ENCODE peak calls at places on chromosomes 13 and 19, in five cellular contexts. F is WTC11, V is HepG2, B is K562, K is GM12878. E is an unnamed sample.

GRCh38 chr13:95552539-95553270 is at the start of gene CLDN10:
- DNase-seq in F (peak), V (no peak), B (peak), K (no peak), E (no peak)

GRCh38 chr13:44396963-44397580 is 23.4 kb downstream of the SERP2 start:
- DNase-seq in F (no peak), V (no peak), B (peak), K (no peak), E (no peak)

GRCh38 chr13:110354209-110354627 is 47.1 kb downstream of the COL4A2 start:
- DNase-seq in F (no peak), V (no peak), B (no peak), K (no peak), E (no peak)

GRCh38 chr13:46948338-46948737 is 51.5 kb upstream of the HTR2A start:
- DNase-seq in F (no peak), V (no peak), B (no peak), K (no peak), E (no peak)

GRCh38 chr19:36819130-36819630 is 19.0 kb downstream of the ZNF790 start:
- DNase-seq in F (no peak), V (no peak), B (no peak), K (no peak), E (no peak)

GRCh38 chr19:15276620-15277019 is 44.4 kb upstream of the EPHX3 start:
- DNase-seq in F (no peak), V (no peak), B (no peak), K (no peak), E (no peak)

GRCh38 chr19:44764975-44765948 is 12.4 kb upstream of the CBLC start:
- DNase-seq in F (no peak), V (peak), B (no peak), K (no peak), E (no peak)

GRCh38 chr19:43316591-43317319 is 36.7 kb upstream of the CD177 start:
- DNase-seq in F (peak), V (peak), B (peak), K (no peak), E (peak)

GRCh38 chr19:17138937-17139598 is 63.5 kb downstream of the MYO9B start:
- DNase-seq in F (no peak), V (peak), B (no peak), K (no peak), E (no peak)

GRCh38 chr13:80339578-80339840 is 1.4 kb downstream of the SPRY2 start:
- DNase-seq in F (no peak), V (no peak), B (peak), K (no peak), E (no peak)

GRCh38 chr19:36605839-36606478 is 846 bp downstream of the ZNF382 start:
- DNase-seq in F (no peak), V (no peak), B (no peak), K (peak), E (no peak)

GRCh38 chr13:91764527-91764926 is 366.1 kb downstream of the GPC5 start:
- DNase-seq in F (no peak), V (no peak), B (no peak), K (peak), E (no peak)

GRCh38 chr19:31947436-31947835 is 398.0 kb upstream of the ZNF507 start:
- DNase-seq in F (no peak), V (no peak), B (no peak), K (no peak), E (no peak)

GRCh38 chr13:39561971-39562370 is 41.0 kb downstream of the LHFPL6 start:
- DNase-seq in F (no peak), V (no peak), B (no peak), K (no peak), E (no peak)

GRCh38 chr13:60164490-60164889 is 762 bp upstream of the DIAPH3 start:
- DNase-seq in F (no peak), V (no peak), B (no peak), K (no peak), E (no peak)

GRCh38 chr13:43239441-43239840 is 216.1 kb downstream of the DNAJC15 start:
- DNase-seq in F (no peak), V (no peak), B (no peak), K (no peak), E (no peak)

GRCh38 chr13:50726164-50726563 is 117.3 kb downstream of the DLEU7 start:
- DNase-seq in F (no peak), V (no peak), B (no peak), K (no peak), E (no peak)

GRCh38 chr19:8151499-8152035 is 2.2 kb upstream of the FBN3 start:
- DNase-seq in F (no peak), V (no peak), B (no peak), K (no peak), E (no peak)

DNA sequence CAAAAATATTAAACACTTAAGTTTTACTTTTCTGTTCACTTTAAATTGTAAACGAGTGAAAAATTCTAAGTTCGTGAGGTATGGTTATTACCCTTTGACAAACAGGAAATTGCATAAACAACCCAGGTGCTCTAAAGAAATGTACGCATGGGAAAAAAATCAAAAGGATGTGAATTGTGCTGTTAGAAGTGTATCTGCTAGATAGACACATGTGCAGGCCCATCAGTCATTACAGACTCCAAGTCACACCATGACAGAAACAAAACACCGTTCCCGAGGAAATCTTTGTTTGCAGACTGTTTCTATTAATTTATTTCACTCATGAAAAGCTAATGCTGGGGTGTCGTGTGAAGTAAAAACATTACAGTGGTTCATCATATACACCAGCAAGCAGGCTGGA is 17.0 kb upstream of the DOCK9 start:
- DNase-seq in F (no peak), V (no peak), B (no peak), K (no peak), E (no peak)
- TF ChIP-seq ATF3 in F (no peak), V (no peak), B (no peak), K (no peak), E (no peak)

DNA sequence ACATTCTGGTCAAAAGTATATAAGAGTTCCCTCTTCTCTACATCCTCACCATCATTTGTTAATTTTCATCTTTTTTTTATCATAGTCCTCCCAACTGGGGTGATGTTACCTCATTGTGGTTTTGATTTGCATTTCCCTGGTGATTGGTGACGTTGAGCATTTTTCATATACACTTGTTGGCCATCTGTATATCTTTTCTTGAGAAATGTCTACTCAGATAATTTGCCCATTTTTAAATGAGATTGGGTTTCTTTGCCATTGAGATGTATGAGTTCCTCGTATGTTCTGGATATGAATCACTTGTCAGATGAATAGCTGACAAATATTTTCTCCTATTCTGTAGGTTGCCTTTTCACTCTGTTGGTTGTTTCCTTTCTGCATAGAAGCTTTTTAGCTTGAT is 2.4 kb downstream of the CD33 start:
- DNase-seq in F (no peak), V (no peak), B (no peak), K (no peak), E (no peak)
- TF ChIP-seq ATF3 in F (no peak), V (no peak), B (no peak), K (no peak), E (no peak)

GRCh38 chr19:39568604-39569003 is 28.6 kb upstream of the EID2 start:
- DNase-seq in F (no peak), V (peak), B (no peak), K (no peak), E (no peak)
- TF ChIP-seq ATF3 in F (no peak), V (no peak), B (no peak), K (no peak), E (no peak)

GRCh38 chr13:106496072-106496997 is 39.1 kb downstream of the EFNB2 start:
- DNase-seq in F (no peak), V (no peak), B (no peak), K (no peak), E (no peak)
- TF ChIP-seq ATF3 in F (no peak), V (no peak), B (no peak), K (no peak), E (no peak)

GRCh38 chr19:39406656-39407393 is at the start of gene ZFP36:
- DNase-seq in F (peak), V (peak), B (peak), K (no peak), E (peak)
- TF ChIP-seq ATF3 in F (no peak), V (no peak), B (peak), K (no peak), E (no peak)